ENCODE peak calls at places on chromosomes 4 and X, in eight cellular contexts. Z is naive B cell, Q is left lobe of liver, A is NCI-H2171 treated with DMSO at 0.1 percent for 48 hours, Y is progenitor cell of endocrine pancreas, N is NT2/D1, U is BE2C, M is H54. E is an unnamed sample.

GRCh38 chrX:119539872-119540271 is 25.3 kb downstream of the STEEP1 start:
- DNase-seq in Z (no peak), Q (no peak), A (no peak), Y (no peak), N (no peak), U (no peak), M (no peak), E (no peak)

GRCh38 chr4:173146456-173146855 is 22.2 kb upstream of the GALNT7 start:
- DNase-seq in Z (no peak), Q (no peak), A (no peak), Y (no peak), N (no peak), U (no peak), M (no peak), E (no peak)

GRCh38 chrX:26915064-26915463 is 548.1 kb downstream of the PPP4R3C start:
- DNase-seq in Z (no peak), Q (no peak), A (no peak), Y (no peak), N (no peak), U (no peak), M (no peak), E (no peak)

GRCh38 chr4:165301833-165302232 is 25.6 kb upstream of the MSMO1 start:
- DNase-seq in Z (no peak), Q (no peak), A (no peak), Y (no peak), N (no peak), U (no peak), M (no peak), E (no peak)

GRCh38 chrX:24956828-24957227 is 58.9 kb downstream of the ARX start:
- DNase-seq in Z (no peak), Q (no peak), A (no peak), Y (no peak), N (no peak), U (peak; percentile 6), M (no peak), E (no peak)

GRCh38 chr4:123398151-123398802 is 1.7 kb downstream of the SPRY1 start:
- DNase-seq in Z (peak; percentile 76), Q (peak; percentile 81), A (peak; percentile 37), Y (peak; percentile 73), N (peak; percentile 27), U (peak; percentile 75), M (no peak), E (peak; percentile 54)

GRCh38 chr4:177566691-177567090 is 124.5 kb upstream of the AGA start:
- DNase-seq in Z (no peak), Q (no peak), A (no peak), Y (no peak), N (no peak), U (no peak), M (no peak), E (no peak)

GRCh38 chrX:151098996-151099395 is 77.4 kb upstream of the GPR50 start:
- DNase-seq in Z (no peak), Q (no peak), A (no peak), Y (no peak), N (no peak), U (no peak), M (no peak), E (no peak)

GRCh38 chr4:82652062-82652461 is 90.3 kb upstream of the TMEM150C start:
- DNase-seq in Z (no peak), Q (no peak), A (no peak), Y (no peak), N (no peak), U (no peak), M (no peak), E (no peak)

GRCh38 chr4:154807042-154807630 is 26.1 kb downstream of the RBM46 start:
- DNase-seq in Z (no peak), Q (no peak), A (peak; percentile 22), Y (no peak), N (no peak), U (no peak), M (no peak), E (no peak)

GRCh38 chr4:151468715-151469696 is 60.0 kb downstream of the FHIP1A start:
- DNase-seq in Z (no peak), Q (no peak), A (no peak), Y (no peak), N (no peak), U (no peak), M (peak; percentile 4), E (no peak)